ENCODE peak calls at places on chromosomes 3 and 15, in ten cellular contexts. F is adrenal gland; W is NCI-H1048; X is A549; Q is AG09309; G is frontal cortex; E is foreskin fibroblast; C is SHP77; U is fibroblast of the aortic adventitia; O is CD4-positive, alpha-beta memory T cell. S is an unnamed sample.

GRCh38 chr3:66399529-66400232 is 101.1 kb downstream of the LRIG1 start:
- DNase-seq in F (no peak), W (no peak), X (no peak), Q (no peak), G (no peak), E (no peak), C (no peak), U (no peak), O (no peak), S (no peak)

GRCh38 chr3:46372492-46373359 is 2.0 kb downstream of the CCR5 start:
- DNase-seq in F (no peak), W (no peak), X (no peak), Q (peak; percentile 5), G (no peak), E (peak; percentile 23), C (no peak), U (peak; percentile 48), O (peak; percentile 55), S (no peak)

GRCh38 chr3:125211523-125212095 is 939 bp downstream of the SLC12A8 start:
- DNase-seq in F (no peak), W (no peak), X (no peak), Q (no peak), G (no peak), E (no peak), C (no peak), U (no peak), O (no peak), S (no peak)

GRCh38 chr15:99618941-99619411 is 53.2 kb downstream of the MEF2A start:
- DNase-seq in F (peak; percentile 24), W (no peak), X (no peak), Q (no peak), G (no peak), E (peak; percentile 4), C (no peak), U (peak; percentile 49), O (no peak), S (no peak)

GRCh38 chr3:61562810-61563613 is 1.6 kb downstream of the PTPRG start:
- DNase-seq in F (peak; percentile 49), W (no peak), X (no peak), Q (no peak), G (peak; percentile 24), E (no peak), C (no peak), U (peak; percentile 31), O (no peak), S (peak; percentile 76)

GRCh38 chr3:185927501-185928200 is 10.2 kb downstream of the TRA2B start:
- DNase-seq in F (no peak), W (no peak), X (no peak), Q (no peak), G (no peak), E (no peak), C (no peak), U (no peak), O (no peak), S (no peak)

GRCh38 chr3:73621388-73621787 is 3.4 kb downstream of the PDZRN3 start:
- DNase-seq in F (no peak), W (no peak), X (no peak), Q (no peak), G (no peak), E (no peak), C (no peak), U (peak; percentile 53), O (no peak), S (peak; percentile 36)

GRCh38 chr15:91055548-91056331 is 33.3 kb upstream of the VPS33B start:
- DNase-seq in F (peak; percentile 80), W (peak; percentile 37), X (peak; percentile 85), Q (peak; percentile 25), G (peak; percentile 65), E (peak; percentile 41), C (peak; percentile 90), U (peak; percentile 69), O (no peak), S (peak; percentile 60)

GRCh38 chr3:16513141-16514020 is at the start of gene RFTN1:
- DNase-seq in F (peak; percentile 34), W (no peak), X (no peak), Q (no peak), G (peak; percentile 52), E (peak; percentile 62), C (no peak), U (peak; percentile 49), O (peak; percentile 54), S (peak; percentile 85)